ENCODE peak calls at places on chromosomes 6 and 20, in four cellular contexts. I is prostate gland, L is SK-N-SH, R is sigmoid colon. G is an unnamed sample.
A peak's percentile ranks its signal among the peaks of the same experiment; 100 is the strongest.

GRCh38 chr6:12538881-12539357 is 177.6 kb upstream of the PHACTR1 start:
- DNase-seq in I (no peak), L (no peak), R (no peak), G (peak; percentile 61)

GRCh38 chr20:17625246-17626051 is 55.6 kb downstream of the DSTN start:
- DNase-seq in I (no peak), L (peak; percentile 19), R (peak; percentile 59), G (no peak)

GRCh38 chr6:12293931-12294800 is 4.0 kb downstream of the EDN1 start:
- DNase-seq in I (peak; percentile 54), L (no peak), R (no peak), G (no peak)

GRCh38 chr6:2900821-2901644 is 2.1 kb downstream of the SERPINB9 start:
- DNase-seq in I (no peak), L (no peak), R (no peak), G (no peak)

GRCh38 chr6:72321741-72322140 is 300.1 kb upstream of the KCNQ5 start:
- DNase-seq in I (no peak), L (no peak), R (no peak), G (no peak)

GRCh38 chr6:149012040-149012545 is 265.3 kb downstream of the UST start:
- DNase-seq in I (peak; percentile 41), L (no peak), R (no peak), G (no peak)

GRCh38 chr20:53937929-53938367 is 132.4 kb downstream of the BCAS1 start:
- DNase-seq in I (no peak), L (no peak), R (no peak), G (no peak)

GRCh38 chr6:30914076-30914853 is at the start of gene VARS2:
- DNase-seq in I (peak; percentile 95), L (peak; percentile 99), R (peak; percentile 96), G (peak; percentile 96)

GRCh38 chr6:168851460-168852103 is 402.1 kb downstream of the THBS2 start:
- DNase-seq in I (no peak), L (no peak), R (no peak), G (no peak)

GRCh38 chr6:129555206-129555832 is 154.7 kb downstream of the ARHGAP18 start:
- DNase-seq in I (no peak), L (no peak), R (no peak), G (no peak)

GRCh38 chr6:150652848-150653613 is 53.3 kb downstream of the PLEKHG1 start:
- DNase-seq in I (no peak), L (no peak), R (no peak), G (no peak)

DNA sequence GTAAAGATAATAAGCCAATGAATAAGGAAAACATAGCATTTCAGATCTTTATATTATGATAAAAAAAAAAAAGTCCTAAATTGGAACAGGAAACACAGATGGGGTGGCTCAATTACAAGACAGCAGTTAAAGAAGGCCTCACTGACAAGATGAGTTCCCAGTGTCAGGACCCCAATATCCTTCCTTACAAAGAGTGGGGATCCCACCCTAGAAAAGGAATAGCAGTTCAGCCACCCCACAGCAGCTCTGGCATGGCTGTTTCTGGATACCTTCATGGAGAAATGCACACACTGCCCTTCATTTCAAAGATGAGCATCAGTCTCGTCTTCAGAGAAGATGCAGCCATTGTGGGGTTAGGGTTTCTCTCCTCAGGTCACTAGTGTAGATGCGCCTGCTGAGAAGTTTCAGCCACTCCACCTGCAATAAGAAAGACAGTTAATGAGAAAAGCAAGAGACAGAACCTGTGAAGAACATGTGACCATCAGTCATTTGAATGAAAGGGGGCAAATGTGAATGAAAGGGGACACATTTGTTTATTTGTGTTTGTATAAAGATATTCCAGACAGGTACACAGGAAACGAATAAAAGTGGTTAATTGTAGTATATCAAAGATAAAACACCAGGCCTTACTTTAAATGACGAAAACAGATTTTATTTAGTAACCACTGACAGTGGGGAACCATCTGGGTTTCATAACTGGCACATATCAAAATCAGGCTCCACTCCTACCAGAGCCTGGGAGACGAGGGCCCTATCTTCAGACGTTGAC is 121.3 kb upstream of the PRSS16 start:
- DNase-seq in I (no peak), L (no peak), R (no peak), G (no peak)
- H3K4me3 ChIP-seq in I (no peak overlapping the region), L (no peak overlapping the region), R (peak overlapping the region; percentile 38), G (no peak overlapping the region)

GRCh38 chr6:139161817-139162284 is 27.0 kb downstream of the HECA start:
- DNase-seq in I (no peak), L (no peak), R (no peak), G (no peak)
- H3K4me1 ChIP-seq in I (no peaks in the 10 kb centered on the region), L (no peaks in the 10 kb centered on the region), R (peaks cover 43% of the 10 kb centered on the region), G (no peaks in the 10 kb centered on the region)

DNA sequence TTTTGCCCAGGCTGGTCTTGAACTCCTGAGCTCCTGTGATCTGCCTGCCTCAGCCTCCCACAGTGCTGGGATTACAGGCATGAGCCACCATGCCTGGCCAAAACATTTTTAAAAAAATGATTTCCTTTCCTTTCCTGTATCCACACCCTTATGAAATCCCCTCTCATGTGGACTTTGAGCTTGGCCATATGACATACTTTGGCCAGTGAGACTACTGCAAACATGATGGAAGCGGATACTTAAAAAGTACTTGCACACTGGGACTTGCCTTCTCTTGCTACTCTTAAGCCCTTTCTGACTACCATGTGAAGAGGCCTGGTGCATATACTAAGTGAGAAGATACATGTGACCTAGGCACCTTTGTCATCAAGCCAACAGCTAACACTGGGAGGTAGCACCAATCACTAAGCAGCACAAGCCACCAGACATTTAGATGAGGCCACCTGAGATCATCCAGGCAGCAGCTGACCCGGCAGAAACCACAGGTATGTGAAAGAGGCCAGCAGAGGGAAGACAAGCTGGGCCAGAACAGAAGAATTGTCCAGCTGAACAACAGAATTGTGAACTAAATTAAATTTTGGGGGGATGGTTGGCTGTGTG is 78.5 kb upstream of the HDAC2 start:
- DNase-seq in I (no peak), L (no peak), R (no peak), G (no peak)
- H3K27ac ChIP-seq in I (no peak overlapping the region), L (no peak overlapping the region), R (no peak overlapping the region), G (no peak overlapping the region)

GRCh38 chr20:57561356-57562279 is 708 bp downstream of the PCK1 start:
- DNase-seq in I (no peak), L (no peak), R (no peak), G (no peak)

GRCh38 chr20:57559286-57559627 is 1.7 kb upstream of the PCK1 start:
- DNase-seq in I (no peak), L (no peak), R (no peak), G (no peak)

GRCh38 chr20:57558614-57559285 is 2.2 kb upstream of the PCK1 start:
- DNase-seq in I (no peak), L (no peak), R (no peak), G (no peak)

GRCh38 chr20:57559658-57560553 is 1.0 kb upstream of the PCK1 start:
- DNase-seq in I (no peak), L (no peak), R (no peak), G (no peak)

DNA sequence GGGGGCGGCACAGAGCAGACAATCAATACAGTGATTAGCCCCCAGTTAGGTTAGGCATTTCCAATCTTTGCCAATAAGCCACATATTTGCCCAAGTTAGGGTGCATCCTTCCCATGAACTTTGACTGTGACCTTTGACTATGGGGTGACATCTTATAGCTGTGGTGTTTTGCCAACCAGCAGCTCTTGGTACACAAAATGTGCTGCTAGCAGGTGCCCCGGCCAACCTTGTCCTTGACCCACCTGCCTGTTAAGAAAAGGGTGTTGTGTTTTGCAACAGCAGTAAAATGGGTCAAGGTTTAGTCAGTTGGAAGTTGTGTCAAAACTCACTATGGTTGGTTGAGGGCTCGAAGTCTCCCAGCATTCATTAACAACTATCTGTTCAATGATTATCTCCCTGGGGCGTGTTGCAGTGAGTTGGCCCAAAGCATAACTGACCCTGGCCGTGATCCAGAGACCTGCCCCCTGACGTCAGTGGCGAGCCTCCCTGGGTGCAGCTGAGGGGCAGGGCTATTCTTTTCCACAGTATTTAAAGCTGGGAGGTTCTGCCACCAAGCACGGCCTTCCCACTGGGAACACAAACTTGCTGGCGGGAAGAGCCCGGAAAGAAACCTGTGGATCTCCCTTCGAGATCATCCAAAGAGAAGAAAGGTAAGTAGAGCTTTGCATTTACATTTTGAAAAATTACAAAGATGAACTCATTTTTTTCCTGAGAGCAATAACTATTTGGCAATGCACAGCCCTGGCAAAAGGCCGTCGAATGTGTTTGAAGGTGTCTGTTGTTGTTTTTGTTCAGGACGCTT is at the start of gene PCK1:
- DNase-seq in I (no peak), L (no peak), R (no peak), G (no peak)
- H3K4me3 ChIP-seq in I (no peak within 1 kb of the TSS), L (no peak within 1 kb of the TSS), R (no peak within 1 kb of the TSS), G (no peak within 1 kb of the TSS)

DNA sequence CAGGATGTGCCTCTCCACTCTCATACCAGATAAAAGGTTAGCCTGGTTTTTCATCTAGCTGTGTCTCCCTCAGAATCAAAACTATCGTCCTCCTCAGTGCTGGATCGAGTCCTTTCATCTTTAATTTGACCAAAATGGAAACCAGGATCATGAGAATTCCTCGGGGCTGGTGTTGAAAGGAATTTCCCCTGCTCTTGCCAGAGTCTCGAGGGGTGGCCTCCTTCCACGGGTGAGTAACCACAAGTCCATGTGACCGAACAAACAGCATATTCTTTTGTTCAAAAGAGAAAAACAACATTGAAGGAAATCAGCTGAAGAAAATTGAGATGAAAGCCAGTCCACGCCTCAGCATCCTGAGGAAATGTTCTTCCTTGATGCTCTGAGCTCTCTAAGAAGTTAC is 165.9 kb upstream of the CDYL start:
- DNase-seq in I (no peak), L (no peak), R (peak; percentile 92), G (peak; percentile 75)
- H3K4me1 ChIP-seq in I (no peaks in the 10 kb centered on the region), L (peaks cover 6% of the 10 kb centered on the region), R (peaks cover 44% of the 10 kb centered on the region), G (peaks cover 3% of the 10 kb centered on the region)

G was measured in aorta.